ENCODE peak calls at places on chromosomes 13 and 19, in seven cellular contexts. One of them, this sample, is unnamed.

GRCh38 chr19:48249502-48250014 is 6.2 kb downstream of the CARD8 start:
- DNase-seq in mesendoderm: no peak
- DNase-seq in hepatocyte: no peak
- DNase-seq in tibial nerve: peak; percentile 40
- DNase-seq in PC-9: no peak
- DNase-seq in Caco-2: no peak
- DNase-seq in cardiac fibroblast: peak; percentile 52
- DNase-seq in this sample: no peak

GRCh38 chr19:39246951-39247669 is 1.5 kb downstream of the IFNL4 start:
- DNase-seq in mesendoderm: peak; percentile 64
- DNase-seq in tibial nerve: no peak
- DNase-seq in Caco-2: no peak
- DNase-seq in cardiac fibroblast: peak; percentile 10
- DNase-seq in PC-9: peak; percentile 28
- DNase-seq in hepatocyte: no peak
- DNase-seq in this sample: peak; percentile 86

GRCh38 chr19:10737680-10738079 is 19.8 kb downstream of the DNM2 start:
- DNase-seq in Caco-2: no peak
- DNase-seq in tibial nerve: no peak
- DNase-seq in mesendoderm: no peak
- DNase-seq in cardiac fibroblast: no peak
- DNase-seq in hepatocyte: no peak
- DNase-seq in PC-9: no peak
- DNase-seq in this sample: no peak

GRCh38 chr13:29905845-29906244 is 55.4 kb upstream of the UBL3 start:
- DNase-seq in Caco-2: no peak
- DNase-seq in PC-9: peak; percentile 58
- DNase-seq in mesendoderm: no peak
- DNase-seq in cardiac fibroblast: peak; percentile 49
- DNase-seq in hepatocyte: peak; percentile 73
- DNase-seq in tibial nerve: no peak
- DNase-seq in this sample: no peak

GRCh38 chr19:45477713-45478453 is 10.1 kb downstream of the FOSB start:
- DNase-seq in hepatocyte: peak; percentile 17
- DNase-seq in mesendoderm: peak; percentile 67
- DNase-seq in tibial nerve: no peak
- DNase-seq in Caco-2: no peak
- DNase-seq in PC-9: no peak
- DNase-seq in cardiac fibroblast: no peak
- DNase-seq in this sample: no peak

GRCh38 chr13:37534181-37534580 is 64.4 kb downstream of the POSTN start:
- DNase-seq in mesendoderm: no peak
- DNase-seq in PC-9: no peak
- DNase-seq in cardiac fibroblast: peak; percentile 93
- DNase-seq in tibial nerve: no peak
- DNase-seq in hepatocyte: no peak
- DNase-seq in Caco-2: no peak
- DNase-seq in this sample: no peak

GRCh38 chr13:78657699-78658629 is 991 bp downstream of the OBI1 start:
- DNase-seq in mesendoderm: peak; percentile 71
- DNase-seq in cardiac fibroblast: peak; percentile 33
- DNase-seq in hepatocyte: no peak
- DNase-seq in Caco-2: peak; percentile 45
- DNase-seq in PC-9: no peak
- DNase-seq in tibial nerve: no peak
- DNase-seq in this sample: peak; percentile 85

GRCh38 chr19:19213822-19214558 is 2.2 kb downstream of the NCAN start:
- DNase-seq in cardiac fibroblast: no peak
- DNase-seq in hepatocyte: no peak
- DNase-seq in tibial nerve: no peak
- DNase-seq in PC-9: no peak
- DNase-seq in mesendoderm: no peak
- DNase-seq in Caco-2: no peak
- DNase-seq in this sample: peak; percentile 69

GRCh38 chr19:10699650-10700335 is 1.4 kb upstream of the QTRT1 start:
- DNase-seq in PC-9: peak; percentile 55
- DNase-seq in cardiac fibroblast: peak; percentile 81
- DNase-seq in mesendoderm: peak; percentile 74
- DNase-seq in Caco-2: peak; percentile 57
- DNase-seq in tibial nerve: peak; percentile 68
- DNase-seq in hepatocyte: peak; percentile 61
- DNase-seq in this sample: peak; percentile 85

GRCh38 chr19:10116085-10116865 is 3.4 kb downstream of the EIF3G start:
- DNase-seq in PC-9: peak; percentile 25
- DNase-seq in mesendoderm: peak; percentile 22
- DNase-seq in hepatocyte: no peak
- DNase-seq in cardiac fibroblast: no peak
- DNase-seq in tibial nerve: no peak
- DNase-seq in Caco-2: no peak
- DNase-seq in this sample: no peak

GRCh38 chr13:97967948-97968347 is 14.5 kb downstream of the IPO5 start:
- DNase-seq in mesendoderm: no peak
- DNase-seq in PC-9: no peak
- DNase-seq in hepatocyte: no peak
- DNase-seq in tibial nerve: peak; percentile 29
- DNase-seq in cardiac fibroblast: peak; percentile 56
- DNase-seq in Caco-2: no peak
- DNase-seq in this sample: no peak

GRCh38 chr13:27770809-27771208 is 21.5 kb upstream of the GSX1 start:
- DNase-seq in PC-9: no peak
- DNase-seq in cardiac fibroblast: peak; percentile 35
- DNase-seq in hepatocyte: peak; percentile 43
- DNase-seq in tibial nerve: no peak
- DNase-seq in Caco-2: peak; percentile 70
- DNase-seq in mesendoderm: peak; percentile 57
- DNase-seq in this sample: peak; percentile 64

GRCh38 chr13:32021785-32022184 is 9.8 kb upstream of the FRY start:
- DNase-seq in PC-9: no peak
- DNase-seq in hepatocyte: no peak
- DNase-seq in tibial nerve: no peak
- DNase-seq in Caco-2: no peak
- DNase-seq in cardiac fibroblast: no peak
- DNase-seq in mesendoderm: no peak
- DNase-seq in this sample: no peak

GRCh38 chr19:1068111-1069001 is 1.4 kb downstream of the ARHGAP45 start:
- DNase-seq in hepatocyte: no peak
- DNase-seq in tibial nerve: peak; percentile 48
- DNase-seq in PC-9: no peak
- DNase-seq in cardiac fibroblast: no peak
- DNase-seq in mesendoderm: no peak
- DNase-seq in Caco-2: no peak
- DNase-seq in this sample: no peak
- H3K4me3 ChIP-seq in hepatocyte: no peak overlapping the region
- H3K4me3 ChIP-seq in tibial nerve: peak overlapping the region; percentile 25
- H3K4me3 ChIP-seq in PC-9: peak overlapping the region; percentile 71
- H3K4me3 ChIP-seq in cardiac fibroblast: no peak overlapping the region
- H3K4me3 ChIP-seq in mesendoderm: no peak overlapping the region
- H3K4me3 ChIP-seq in Caco-2: no peak overlapping the region
- H3K4me3 ChIP-seq in this sample: no peak overlapping the region

GRCh38 chr19:15196683-15197005 is 4.2 kb downstream of the NOTCH3 start:
- DNase-seq in PC-9: no peak
- DNase-seq in Caco-2: no peak
- DNase-seq in mesendoderm: no peak
- DNase-seq in hepatocyte: no peak
- DNase-seq in tibial nerve: no peak
- DNase-seq in cardiac fibroblast: no peak
- DNase-seq in this sample: peak; percentile 21

GRCh38 chr19:15195381-15195964 is 5.3 kb downstream of the NOTCH3 start:
- DNase-seq in hepatocyte: peak; percentile 90
- DNase-seq in tibial nerve: no peak
- DNase-seq in PC-9: peak; percentile 91
- DNase-seq in mesendoderm: peak; percentile 82
- DNase-seq in cardiac fibroblast: peak; percentile 83
- DNase-seq in Caco-2: peak; percentile 77
- DNase-seq in this sample: peak; percentile 96

GRCh38 chr19:15194938-15195337 is 5.9 kb downstream of the NOTCH3 start:
- DNase-seq in PC-9: no peak
- DNase-seq in Caco-2: no peak
- DNase-seq in tibial nerve: no peak
- DNase-seq in hepatocyte: no peak
- DNase-seq in mesendoderm: no peak
- DNase-seq in cardiac fibroblast: peak; percentile 78
- DNase-seq in this sample: no peak

GRCh38 chr19:15197275-15198005 is 3.4 kb downstream of the NOTCH3 start:
- DNase-seq in cardiac fibroblast: peak; percentile 45
- DNase-seq in mesendoderm: no peak
- DNase-seq in PC-9: no peak
- DNase-seq in tibial nerve: no peak
- DNase-seq in hepatocyte: no peak
- DNase-seq in Caco-2: no peak
- DNase-seq in this sample: peak; percentile 42

GRCh38 chr19:15195987-15196682 is 4.7 kb downstream of the NOTCH3 start:
- DNase-seq in cardiac fibroblast: peak; percentile 36
- DNase-seq in tibial nerve: no peak
- DNase-seq in Caco-2: peak; percentile 95
- DNase-seq in PC-9: peak; percentile 98
- DNase-seq in hepatocyte: peak; percentile 95
- DNase-seq in mesendoderm: peak; percentile 89
- DNase-seq in this sample: peak; percentile 97
- H3K4me3 ChIP-seq in cardiac fibroblast: no peak overlapping the region
- H3K4me3 ChIP-seq in tibial nerve: peak overlapping the region; percentile 35
- H3K4me3 ChIP-seq in Caco-2: peak overlapping the region; percentile 53
- H3K4me3 ChIP-seq in PC-9: peak overlapping the region; percentile 57
- H3K4me3 ChIP-seq in hepatocyte: peak overlapping the region; percentile 25
- H3K4me3 ChIP-seq in mesendoderm: no peak overlapping the region
- H3K4me3 ChIP-seq in this sample: peak overlapping the region; percentile 53

GRCh38 chr13:114140909-114141255 is 8.5 kb upstream of the RASA3 start:
- DNase-seq in PC-9: no peak
- DNase-seq in hepatocyte: no peak
- DNase-seq in cardiac fibroblast: no peak
- DNase-seq in tibial nerve: no peak
- DNase-seq in mesendoderm: no peak
- DNase-seq in Caco-2: no peak
- DNase-seq in this sample: no peak
- H3K4me3 ChIP-seq in PC-9: no peak overlapping the region
- H3K4me3 ChIP-seq in hepatocyte: no peak overlapping the region
- H3K4me3 ChIP-seq in cardiac fibroblast: no peak overlapping the region
- H3K4me3 ChIP-seq in tibial nerve: no peak overlapping the region
- H3K4me3 ChIP-seq in mesendoderm: no peak overlapping the region
- H3K4me3 ChIP-seq in Caco-2: no peak overlapping the region
- H3K4me3 ChIP-seq in this sample: no peak overlapping the region

DNA sequence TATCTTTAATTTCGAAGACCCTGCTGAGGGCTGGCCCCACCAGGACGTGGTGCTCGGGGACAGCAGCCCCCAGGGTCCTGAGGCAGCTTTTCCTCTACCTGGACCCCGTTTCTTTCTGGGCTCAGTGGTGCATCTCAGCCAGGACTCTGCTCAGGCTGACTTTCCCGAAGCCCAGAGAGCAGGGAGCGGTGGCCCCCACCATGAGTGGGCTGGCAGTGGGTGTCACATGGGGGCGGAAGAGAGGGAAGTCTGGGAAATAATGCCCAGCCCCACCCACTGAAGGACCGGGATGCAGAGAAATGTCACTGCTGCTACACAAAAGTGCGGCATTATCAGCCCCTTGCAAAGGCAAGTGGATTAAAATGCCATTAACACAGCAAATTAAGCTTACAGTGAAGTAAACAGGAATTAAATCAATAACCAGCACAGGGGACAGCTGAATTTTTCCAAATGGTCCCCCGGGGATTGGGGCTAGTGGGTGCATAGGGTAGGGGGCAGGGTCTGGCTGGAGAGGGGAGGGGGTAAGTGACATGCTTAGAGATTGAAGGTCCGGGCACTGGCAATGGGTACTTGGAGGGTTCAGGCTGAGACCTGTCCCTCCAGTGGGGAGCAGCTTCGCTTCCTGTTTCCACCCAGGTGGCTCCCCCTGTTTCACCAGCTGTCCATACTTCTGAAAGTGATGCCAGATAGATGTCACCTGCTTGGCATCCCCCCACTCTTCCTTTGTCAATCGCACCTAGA is 177.3 kb downstream of the URI1 start:
- DNase-seq in hepatocyte: no peak
- DNase-seq in tibial nerve: no peak
- DNase-seq in cardiac fibroblast: no peak
- DNase-seq in PC-9: no peak
- DNase-seq in Caco-2: no peak
- DNase-seq in mesendoderm: no peak
- DNase-seq in this sample: no peak
- H3K4me3 ChIP-seq in hepatocyte: no peak overlapping the region
- H3K4me3 ChIP-seq in tibial nerve: no peak overlapping the region
- H3K4me3 ChIP-seq in cardiac fibroblast: no peak overlapping the region
- H3K4me3 ChIP-seq in PC-9: no peak overlapping the region
- H3K4me3 ChIP-seq in Caco-2: no peak overlapping the region
- H3K4me3 ChIP-seq in mesendoderm: no peak overlapping the region
- H3K4me3 ChIP-seq in this sample: no peak overlapping the region

GRCh38 chr19:8505680-8506401 is 3.4 kb upstream of the PRAM1 start:
- DNase-seq in mesendoderm: peak; percentile 85
- DNase-seq in tibial nerve: peak; percentile 81
- DNase-seq in hepatocyte: peak; percentile 89
- DNase-seq in PC-9: peak; percentile 72
- DNase-seq in cardiac fibroblast: peak; percentile 69
- DNase-seq in Caco-2: peak; percentile 78
- DNase-seq in this sample: peak; percentile 96
- H3K4me3 ChIP-seq in mesendoderm: peak overlapping the region; percentile 39
- H3K4me3 ChIP-seq in tibial nerve: peak overlapping the region; percentile 48
- H3K4me3 ChIP-seq in hepatocyte: peak overlapping the region; percentile 64
- H3K4me3 ChIP-seq in PC-9: peak overlapping the region; percentile 73
- H3K4me3 ChIP-seq in cardiac fibroblast: peak overlapping the region; percentile 54
- H3K4me3 ChIP-seq in Caco-2: peak overlapping the region; percentile 67
- H3K4me3 ChIP-seq in this sample: peak overlapping the region; percentile 64

GRCh38 chr19:52331757-52332156 is 4.3 kb upstream of the ZNF610 start:
- DNase-seq in Caco-2: no peak
- DNase-seq in hepatocyte: no peak
- DNase-seq in mesendoderm: peak; percentile 57
- DNase-seq in PC-9: no peak
- DNase-seq in tibial nerve: no peak
- DNase-seq in cardiac fibroblast: peak; percentile 16
- DNase-seq in this sample: no peak

GRCh38 chr19:52336117-52336811 is at the start of gene ZNF610:
- DNase-seq in cardiac fibroblast: peak; percentile 88
- DNase-seq in mesendoderm: peak; percentile 81
- DNase-seq in Caco-2: peak; percentile 62
- DNase-seq in hepatocyte: peak; percentile 96
- DNase-seq in PC-9: peak; percentile 88
- DNase-seq in tibial nerve: peak; percentile 81
- DNase-seq in this sample: peak; percentile 88

GRCh38 chr19:52336976-52337375 is 933 bp downstream of the ZNF610 start:
- DNase-seq in tibial nerve: no peak
- DNase-seq in mesendoderm: peak; percentile 39
- DNase-seq in Caco-2: no peak
- DNase-seq in cardiac fibroblast: peak; percentile 9
- DNase-seq in PC-9: no peak
- DNase-seq in hepatocyte: peak; percentile 26
- DNase-seq in this sample: no peak

DNA sequence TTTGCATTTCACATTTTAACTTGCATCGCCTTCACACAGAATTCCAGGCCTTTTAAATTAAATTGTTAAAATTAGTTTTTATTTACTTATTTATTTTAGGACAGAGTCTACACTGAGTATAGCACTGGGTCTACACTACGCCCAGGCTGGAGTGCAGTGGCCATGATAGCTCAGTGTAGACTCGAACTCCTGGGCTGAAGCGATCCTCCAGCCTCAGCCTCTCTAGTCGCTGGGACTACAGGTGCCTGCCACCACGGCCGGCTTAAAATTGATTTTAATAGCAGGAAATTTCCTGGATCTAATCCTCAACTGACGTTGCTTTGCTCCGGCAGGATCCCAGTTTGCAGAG is 301 bp upstream of the ZNF610 start:
- DNase-seq in tibial nerve: no peak
- DNase-seq in mesendoderm: no peak
- DNase-seq in PC-9: no peak
- DNase-seq in cardiac fibroblast: no peak
- DNase-seq in hepatocyte: no peak
- DNase-seq in Caco-2: no peak
- DNase-seq in this sample: no peak
- H3K4me3 ChIP-seq in tibial nerve: peak overlapping the region; percentile 55
- H3K4me3 ChIP-seq in mesendoderm: no peak overlapping the region
- H3K4me3 ChIP-seq in PC-9: peak overlapping the region; percentile 63
- H3K4me3 ChIP-seq in cardiac fibroblast: peak overlapping the region; percentile 82
- H3K4me3 ChIP-seq in hepatocyte: peak overlapping the region; percentile 58
- H3K4me3 ChIP-seq in Caco-2: peak overlapping the region; percentile 56
- H3K4me3 ChIP-seq in this sample: peak overlapping the region; percentile 88